ENCODE peak calls at places on chromosomes 4 and X, in eight cellular contexts. H is GM10248, D is T follicular helper cell, C is progenitor cell of endocrine pancreas, S is T-helper 9 cell, I is GM12878, Z is non-pigmented ciliary epithelial cell, A is RKO. X is an unnamed sample.

GRCh38 chrX:36978886-36979285 is 29.3 kb upstream of the FAM47C start:
- DNase-seq in S (no peak), C (no peak), H (no peak), Z (peak; percentile 4), I (no peak), D (no peak), A (peak; percentile 74), X (no peak)

GRCh38 chr4:155696226-155696625 is 29.6 kb downstream of the GUCY1A1 start:
- DNase-seq in S (no peak), A (no peak), Z (no peak), I (no peak), H (no peak), D (no peak), C (no peak), X (no peak)

GRCh38 chrX:63560601-63561218 is 209.6 kb upstream of the SPIN4 start:
- DNase-seq in D (peak; percentile 33), H (peak; percentile 41), C (peak; percentile 36), A (peak; percentile 86), Z (peak; percentile 19), S (peak; percentile 29), I (peak; percentile 27), X (peak; percentile 68)

GRCh38 chrX:110163488-110163887 is 154.4 kb downstream of the AMMECR1 start:
- DNase-seq in S (no peak), Z (no peak), H (no peak), I (no peak), D (no peak), C (no peak), A (no peak), X (no peak)

GRCh38 chr4:105951198-105951597 is 55.9 kb downstream of the NPNT start:
- DNase-seq in S (no peak), A (no peak), D (no peak), H (no peak), Z (no peak), C (no peak), I (no peak), X (no peak)

GRCh38 chr4:120616-121015 is 3.7 kb upstream of the ZNF718 start:
- DNase-seq in S (no peak), H (no peak), Z (no peak), I (no peak), D (no peak), A (no peak), C (no peak), X (no peak)

GRCh38 chr4:184439856-184440592 is 34.3 kb downstream of the IRF2 start:
- DNase-seq in C (peak; percentile 15), A (no peak), S (no peak), H (no peak), Z (no peak), D (no peak), I (no peak), X (no peak)

GRCh38 chr4:77582716-77583115 is 22.9 kb upstream of the CXCL13 start:
- DNase-seq in C (no peak), I (no peak), H (no peak), D (no peak), S (no peak), Z (no peak), A (no peak), X (no peak)

GRCh38 chrX:82219129-82219528 is 1017.2 kb downstream of the SH3BGRL start:
- DNase-seq in S (no peak), D (no peak), H (no peak), A (no peak), Z (no peak), C (no peak), I (no peak), X (no peak)

GRCh38 chr4:168723020-168723419 is 226.2 kb downstream of the PALLD start:
- DNase-seq in I (no peak), C (no peak), D (no peak), A (no peak), Z (no peak), S (no peak), H (no peak), X (no peak)

GRCh38 chrX:18927558-18927957 is 56.4 kb downstream of the PHKA2 start:
- DNase-seq in A (no peak), I (no peak), D (no peak), Z (no peak), H (no peak), S (no peak), C (no peak), X (no peak)

GRCh38 chr4:123297836-123298235 is 98.8 kb upstream of the SPRY1 start:
- DNase-seq in H (no peak), S (no peak), A (no peak), Z (no peak), I (no peak), D (no peak), C (no peak), X (no peak)

GRCh38 chr4:82741188-82741587 is 57.4 kb downstream of the SCD5 start:
- DNase-seq in Z (no peak), C (no peak), S (no peak), I (no peak), D (no peak), A (no peak), H (no peak), X (no peak)

GRCh38 chrX:46582325-46582724 is 8.8 kb downstream of the CHST7 start:
- DNase-seq in H (no peak), Z (no peak), S (no peak), D (no peak), I (no peak), C (no peak), A (peak; percentile 26), X (no peak)

GRCh38 chrX:39705299-39705698 is 392.5 kb downstream of the BCOR start:
- DNase-seq in I (no peak), D (no peak), C (no peak), H (no peak), Z (peak; percentile 46), A (peak; percentile 83), S (no peak), X (no peak)